ENCODE peak calls at places on chromosomes 4 and X, in seven cellular contexts. R is AG10803; H is T-helper 9 cell; V is hypothalamus; A is stimulated activated CD4-positive, alpha-beta T cell treated with anti-CD3 and anti-CD28 coated beads, Interleukin-15, amount 100 ng/mL, for 1 hour; W is BJ; O is dermis blood vessel endothelial cell. S is an unnamed sample.

GRCh38 chr4:140837742-140838141 is 81.6 kb upstream of the TBC1D9 start:
- DNase-seq in R (no peak), H (no peak), V (no peak), A (no peak), W (no peak), O (peak), S (no peak)

GRCh38 chr4:1723131-1723801 is 1.9 kb downstream of the TACC3 start:
- DNase-seq in R (no peak), H (peak), V (no peak), A (no peak), W (no peak), O (no peak), S (no peak)

GRCh38 chr4:67198757-67199156 is 346.5 kb downstream of the CENPC start:
- DNase-seq in R (no peak), H (no peak), V (no peak), A (no peak), W (no peak), O (no peak), S (no peak)

GRCh38 chrX:109936114-109936513 is 66.8 kb upstream of the TMEM164 start:
- DNase-seq in R (peak), H (no peak), V (no peak), A (no peak), W (no peak), O (peak), S (no peak)

GRCh38 chr4:63090641-63091040 is 1318.6 kb downstream of the TECRL start:
- DNase-seq in R (no peak), H (no peak), V (no peak), A (no peak), W (no peak), O (no peak), S (no peak)

GRCh38 chr4:13893987-13894386 is 266.5 kb upstream of the BOD1L1 start:
- DNase-seq in R (no peak), H (no peak), V (no peak), A (no peak), W (no peak), O (no peak), S (no peak)

GRCh38 chr4:47530801-47531200 is 45.7 kb downstream of the ATP10D start:
- DNase-seq in R (no peak), H (no peak), V (no peak), A (no peak), W (no peak), O (no peak), S (no peak)

GRCh38 chrX:49171752-49172279 is at the start of gene PLP2:
- DNase-seq in R (peak), H (peak), V (no peak), A (peak), W (no peak), O (peak), S (peak)

GRCh38 chr4:96407651-96408342 is 567.9 kb downstream of the PDHA2 start:
- DNase-seq in R (no peak), H (no peak), V (no peak), A (no peak), W (no peak), O (no peak), S (no peak)

GRCh38 chr4:163988391-163988790 is 493.9 kb downstream of the TMA16 start:
- DNase-seq in R (no peak), H (no peak), V (no peak), A (no peak), W (no peak), O (no peak), S (no peak)

GRCh38 chr4:91795947-91796346 is 507.8 kb upstream of the GRID2 start:
- DNase-seq in R (no peak), H (no peak), V (no peak), A (no peak), W (no peak), O (no peak), S (no peak)

GRCh38 chrX:100685284-100685996 is 41.4 kb downstream of the SRPX2 start:
- DNase-seq in R (peak), H (peak), V (no peak), A (no peak), W (no peak), O (peak), S (no peak)

GRCh38 chr4:88963817-88964216 is 93.2 kb downstream of the FAM13A start:
- DNase-seq in R (peak), H (no peak), V (no peak), A (no peak), W (no peak), O (no peak), S (no peak)

GRCh38 chr4:139901516-139902327 is 236.1 kb downstream of the MGST2 start:
- DNase-seq in R (peak), H (no peak), V (no peak), A (no peak), W (no peak), O (no peak), S (no peak)

GRCh38 chrX:16869393-16870094 is 618 bp downstream of the RBBP7 start:
- DNase-seq in R (peak), H (peak), V (no peak), A (no peak), W (no peak), O (peak), S (no peak)

GRCh38 chr4:160414516-160414915 is 1311.6 kb downstream of the RAPGEF2 start:
- DNase-seq in R (no peak), H (no peak), V (no peak), A (no peak), W (no peak), O (no peak), S (no peak)

GRCh38 chr4:137299281-137299680 is 233.0 kb downstream of the PCDH18 start:
- DNase-seq in R (no peak), H (no peak), V (no peak), A (no peak), W (no peak), O (no peak), S (no peak)

GRCh38 chr4:88659061-88659889 is 38.4 kb downstream of the NAP1L5 start:
- DNase-seq in R (peak), H (no peak), V (no peak), A (no peak), W (no peak), O (peak), S (peak)

GRCh38 chr4:110139815-110140214 is 58.6 kb downstream of the ELOVL6 start:
- DNase-seq in R (no peak), H (no peak), V (no peak), A (no peak), W (no peak), O (no peak), S (no peak)

GRCh38 chr4:152968806-152969394 is 32.8 kb downstream of the FHDC1 start:
- DNase-seq in R (peak), H (no peak), V (no peak), A (no peak), W (no peak), O (no peak), S (no peak)

GRCh38 chr4:61533140-61533539 is 333.0 kb downstream of the ADGRL3 start:
- DNase-seq in R (no peak), H (no peak), V (no peak), A (no peak), W (no peak), O (no peak), S (no peak)

GRCh38 chr4:23305026-23305425 is 584.8 kb downstream of the PPARGC1A start:
- DNase-seq in R (no peak), H (no peak), V (no peak), A (no peak), W (no peak), O (no peak), S (no peak)

GRCh38 chr4:6758732-6759131 is 23.8 kb upstream of the KIAA0232 start:
- DNase-seq in R (no peak), H (no peak), V (no peak), A (no peak), W (no peak), O (no peak), S (no peak)

GRCh38 chrX:135395064-135395463 is 26.7 kb upstream of the SMIM10L2A start:
- DNase-seq in R (no peak), H (no peak), V (no peak), A (no peak), W (no peak), O (no peak), S (no peak)

GRCh38 chr4:185626798-185627197 is 91.5 kb upstream of the PDLIM3 start:
- DNase-seq in R (no peak), H (no peak), V (no peak), A (no peak), W (no peak), O (no peak), S (no peak)

GRCh38 chr4:119100640-119101039 is 35.0 kb upstream of the MYOZ2 start:
- DNase-seq in R (peak), H (no peak), V (no peak), A (no peak), W (no peak), O (no peak), S (no peak)

GRCh38 chr4:80235451-80235850 is 31.0 kb upstream of the FGF5 start:
- DNase-seq in R (peak), H (no peak), V (no peak), A (no peak), W (no peak), O (no peak), S (no peak)

GRCh38 chrX:152024710-152025109 is 50.2 kb upstream of the GABRE start:
- DNase-seq in R (no peak), H (no peak), V (no peak), A (no peak), W (no peak), O (no peak), S (no peak)

GRCh38 chr4:159977907-159978617 is 875.2 kb downstream of the RAPGEF2 start:
- DNase-seq in R (no peak), H (no peak), V (no peak), A (no peak), W (no peak), O (no peak), S (no peak)

GRCh38 chrX:11427082-11428033 is 134.1 kb downstream of the AMELX start:
- DNase-seq in R (no peak), H (no peak), V (no peak), A (no peak), W (no peak), O (peak), S (no peak)

GRCh38 chrX:2676794-2677675 is 14.1 kb upstream of the CD99 start:
- DNase-seq in R (peak), H (no peak), V (no peak), A (no peak), W (no peak), O (no peak), S (no peak)

GRCh38 chr4:80173841-80174240 is 23.5 kb upstream of the PRDM8 start:
- DNase-seq in R (peak), H (no peak), V (no peak), A (no peak), W (no peak), O (no peak), S (no peak)